ENCODE peak calls at places on chromosomes 16 and 17, in five cellular contexts. One of them, this sample, is unnamed.
A peak's percentile ranks its signal among the peaks of the same experiment; 100 is the strongest.

GRCh38 chr17:30552994-30553565 is 75.9 kb downstream of the GOSR1 start:
- DNase-seq in adrenal gland: no peak
- DNase-seq in A172: no peak
- DNase-seq in sciatic nerve: no peak
- DNase-seq in psoas muscle: no peak
- DNase-seq in this sample: no peak

GRCh38 chr17:14749269-14749668 is 448.4 kb downstream of the HS3ST3B1 start:
- DNase-seq in adrenal gland: no peak
- DNase-seq in sciatic nerve: no peak
- DNase-seq in psoas muscle: no peak
- DNase-seq in A172: no peak
- DNase-seq in this sample: no peak

GRCh38 chr17:20114466-20114865 is 105.3 kb downstream of the SPECC1 start:
- DNase-seq in adrenal gland: no peak
- DNase-seq in psoas muscle: no peak
- DNase-seq in sciatic nerve: no peak
- DNase-seq in A172: no peak
- DNase-seq in this sample: no peak

GRCh38 chr16:86897486-86897885 is 319.1 kb downstream of the FOXL1 start:
- DNase-seq in psoas muscle: no peak
- DNase-seq in sciatic nerve: no peak
- DNase-seq in adrenal gland: no peak
- DNase-seq in A172: no peak
- DNase-seq in this sample: no peak

GRCh38 chr16:71746442-71747046 is 22.0 kb upstream of the PHLPP2 start:
- DNase-seq in adrenal gland: no peak
- DNase-seq in sciatic nerve: no peak
- DNase-seq in A172: peak; percentile 36
- DNase-seq in psoas muscle: no peak
- DNase-seq in this sample: no peak

GRCh38 chr17:7548585-7549400 is at the start of gene TNFSF12:
- DNase-seq in adrenal gland: peak; percentile 60
- DNase-seq in sciatic nerve: peak; percentile 85
- DNase-seq in psoas muscle: peak; percentile 83
- DNase-seq in A172: peak; percentile 19
- DNase-seq in this sample: peak; percentile 91

GRCh38 chr16:68061396-68061795 is 23.8 kb upstream of the NFATC3 start:
- DNase-seq in adrenal gland: no peak
- DNase-seq in sciatic nerve: no peak
- DNase-seq in A172: no peak
- DNase-seq in psoas muscle: no peak
- DNase-seq in this sample: no peak

GRCh38 chr16:68263559-68264127 is 683 bp upstream of the SLC7A6 start:
- DNase-seq in A172: no peak
- DNase-seq in adrenal gland: no peak
- DNase-seq in psoas muscle: no peak
- DNase-seq in sciatic nerve: no peak
- DNase-seq in this sample: no peak

GRCh38 chr16:70644763-70645597 is 1.4 kb upstream of the IL34 start:
- DNase-seq in A172: no peak
- DNase-seq in adrenal gland: no peak
- DNase-seq in psoas muscle: no peak
- DNase-seq in sciatic nerve: peak; percentile 36
- DNase-seq in this sample: no peak

GRCh38 chr17:61494325-61495160 is 42.3 kb downstream of the TBX4 start:
- DNase-seq in psoas muscle: no peak
- DNase-seq in A172: no peak
- DNase-seq in sciatic nerve: no peak
- DNase-seq in adrenal gland: no peak
- DNase-seq in this sample: peak; percentile 52

GRCh38 chr17:51230306-51230705 is 29.5 kb downstream of the MBTD1 start:
- DNase-seq in sciatic nerve: no peak
- DNase-seq in adrenal gland: no peak
- DNase-seq in A172: no peak
- DNase-seq in psoas muscle: no peak
- DNase-seq in this sample: no peak

GRCh38 chr17:80785477-80786178 is 206.0 kb upstream of the CHMP6 start:
- DNase-seq in adrenal gland: no peak
- DNase-seq in sciatic nerve: no peak
- DNase-seq in psoas muscle: peak; percentile 68
- DNase-seq in A172: no peak
- DNase-seq in this sample: peak; percentile 69

GRCh38 chr17:63950940-63951907 is 19.1 kb upstream of the CD79B start:
- DNase-seq in psoas muscle: no peak
- DNase-seq in sciatic nerve: no peak
- DNase-seq in A172: no peak
- DNase-seq in adrenal gland: no peak
- DNase-seq in this sample: no peak

GRCh38 chr17:37725021-37725585 is 19.8 kb downstream of the HNF1B start:
- DNase-seq in sciatic nerve: no peak
- DNase-seq in A172: no peak
- DNase-seq in adrenal gland: no peak
- DNase-seq in psoas muscle: no peak
- DNase-seq in this sample: no peak

GRCh38 chr16:53781023-53781605 is 77.2 kb downstream of the FTO start:
- DNase-seq in psoas muscle: no peak
- DNase-seq in A172: no peak
- DNase-seq in sciatic nerve: no peak
- DNase-seq in adrenal gland: no peak
- DNase-seq in this sample: no peak

GRCh38 chr16:180101-180920 is at the start of gene HBQ1:
- DNase-seq in sciatic nerve: no peak
- DNase-seq in psoas muscle: no peak
- DNase-seq in A172: no peak
- DNase-seq in adrenal gland: no peak
- DNase-seq in this sample: no peak

GRCh38 chr17:39212200-39212810 is 12.2 kb downstream of the RPL19 start:
- DNase-seq in adrenal gland: no peak
- DNase-seq in sciatic nerve: no peak
- DNase-seq in psoas muscle: no peak
- DNase-seq in A172: no peak
- DNase-seq in this sample: no peak

GRCh38 chr16:8096211-8096610 is 494.1 kb downstream of the TMEM114 start:
- DNase-seq in adrenal gland: no peak
- DNase-seq in A172: no peak
- DNase-seq in psoas muscle: no peak
- DNase-seq in sciatic nerve: no peak
- DNase-seq in this sample: no peak

GRCh38 chr17:42133461-42134041 is 10.9 kb downstream of the HSPB9 start:
- DNase-seq in psoas muscle: no peak
- DNase-seq in sciatic nerve: no peak
- DNase-seq in A172: no peak
- DNase-seq in adrenal gland: no peak
- DNase-seq in this sample: no peak

GRCh38 chr16:27829975-27830374 is 233.5 kb downstream of the GSG1L start:
- DNase-seq in adrenal gland: no peak
- DNase-seq in sciatic nerve: peak; percentile 31
- DNase-seq in psoas muscle: no peak
- DNase-seq in A172: no peak
- DNase-seq in this sample: peak; percentile 45

GRCh38 chr16:9090101-9090959 is 1.1 kb upstream of the HAPSTR1 start:
- DNase-seq in adrenal gland: peak; percentile 57
- DNase-seq in psoas muscle: peak; percentile 78
- DNase-seq in A172: no peak
- DNase-seq in sciatic nerve: peak; percentile 75
- DNase-seq in this sample: peak; percentile 88

GRCh38 chr16:592518-593306 is 2.8 kb downstream of the RAB40C start:
- DNase-seq in sciatic nerve: no peak
- DNase-seq in psoas muscle: peak; percentile 89
- DNase-seq in adrenal gland: peak; percentile 75
- DNase-seq in A172: no peak
- DNase-seq in this sample: no peak

GRCh38 chr16:4179020-4179419 is 62.8 kb upstream of the ADCY9 start:
- DNase-seq in psoas muscle: peak; percentile 67
- DNase-seq in adrenal gland: peak; percentile 43
- DNase-seq in sciatic nerve: no peak
- DNase-seq in A172: no peak
- DNase-seq in this sample: peak; percentile 80

GRCh38 chr17:48995871-48996695 is 1.1 kb upstream of the IGF2BP1 start:
- DNase-seq in sciatic nerve: no peak
- DNase-seq in psoas muscle: no peak
- DNase-seq in A172: peak; percentile 94
- DNase-seq in adrenal gland: no peak
- DNase-seq in this sample: no peak